ENCODE peak calls at places on chromosomes 4 and X, in four cellular contexts. S is GM06990, I is Calu3, J is psoas muscle. A is an unnamed sample.

GRCh38 chr4:168562021-168562691 is 65.3 kb downstream of the PALLD start:
- DNase-seq in J (no peak), S (no peak), I (no peak), A (no peak)

GRCh38 chrX:109954333-109954732 is 48.6 kb upstream of the TMEM164 start:
- DNase-seq in I (no peak), J (no peak), S (no peak), A (no peak)

GRCh38 chr4:94722270-94722669 is 35.5 kb upstream of the BMPR1B start:
- DNase-seq in S (no peak), J (no peak), I (no peak), A (no peak)

GRCh38 chr4:30716671-30717207 is 3.4 kb upstream of the PCDH7 start:
- DNase-seq in I (no peak), J (no peak), S (peak; percentile 64), A (peak; percentile 50)

GRCh38 chr4:78091534-78091933 is 34.4 kb downstream of the FRAS1 start:
- DNase-seq in S (no peak), I (no peak), J (no peak), A (no peak)

GRCh38 chr4:174154455-174154854 is 129.0 kb downstream of the FBXO8 start:
- DNase-seq in I (peak; percentile 1), J (no peak), S (no peak), A (peak; percentile 60)

GRCh38 chr4:173507471-173508385 is 22.3 kb downstream of the HAND2 start:
- DNase-seq in S (no peak), I (no peak), J (no peak), A (no peak)

GRCh38 chrX:32788936-32789335 is 422.4 kb downstream of the DMD start:
- DNase-seq in J (no peak), I (no peak), S (no peak), A (no peak)

GRCh38 chr4:37510626-37511025 is 175.6 kb downstream of the RELL1 start:
- DNase-seq in J (no peak), S (no peak), I (no peak), A (no peak)

GRCh38 chr4:600166-600565 is 24.1 kb upstream of the TMEM271 start:
- DNase-seq in J (no peak), S (no peak), I (no peak), A (no peak)

GRCh38 chrX:44974462-44974861 is 101.5 kb downstream of the KDM6A start:
- DNase-seq in J (no peak), S (no peak), I (peak; percentile 19), A (no peak)

GRCh38 chr4:168908093-168908492 is 102.0 kb downstream of the CBR4 start:
- DNase-seq in I (no peak), S (no peak), J (no peak), A (no peak)

GRCh38 chr4:107380836-107381438 is 339.1 kb downstream of the PAPSS1 start:
- DNase-seq in S (no peak), J (no peak), I (no peak), A (no peak)

GRCh38 chr4:61462451-61463326 is 262.6 kb downstream of the ADGRL3 start:
- DNase-seq in S (no peak), J (no peak), I (peak; percentile 6), A (no peak)

GRCh38 chr4:27005512-27006246 is 145.0 kb downstream of the STIM2 start:
- DNase-seq in S (no peak), J (no peak), I (no peak), A (no peak)

GRCh38 chr4:101441446-101441845 is 94.1 kb upstream of the PPP3CA start:
- DNase-seq in I (no peak), S (no peak), J (no peak), A (no peak)

GRCh38 chr4:66169341-66169740 is 499.1 kb upstream of the EPHA5 start:
- DNase-seq in J (no peak), I (no peak), S (no peak), A (peak; percentile 46)

GRCh38 chr4:102760645-102761477 is at the start of gene MANBA:
- DNase-seq in S (peak; percentile 89), I (peak; percentile 63), J (peak; percentile 85), A (peak; percentile 89)

GRCh38 chr4:139524062-139524631 is 31.9 kb downstream of the SETD7 start:
- DNase-seq in J (no peak), I (no peak), S (no peak), A (no peak)

GRCh38 chr4:67483868-67484602 is 61.3 kb downstream of the CENPC start:
- DNase-seq in S (no peak), I (no peak), J (no peak), A (no peak)

GRCh38 chr4:162229670-162230069 is 65.9 kb upstream of the FSTL5 start:
- DNase-seq in J (no peak), S (no peak), I (no peak), A (no peak)

GRCh38 chrX:100895365-100896075 is 21.4 kb upstream of the NOX1 start:
- DNase-seq in S (peak; percentile 15), J (no peak), I (peak; percentile 49), A (peak; percentile 16)

GRCh38 chrX:19602866-19603620 is 87.7 kb upstream of the MAP3K15 start:
- DNase-seq in I (peak; percentile 15), S (no peak), J (peak; percentile 21), A (no peak)

GRCh38 chr4:162715401-162715800 is 451.3 kb downstream of the NAF1 start:
- DNase-seq in J (no peak), S (no peak), I (no peak), A (no peak)

GRCh38 chrX:108165349-108166111 is 74.0 kb downstream of the ATG4A start:
- DNase-seq in J (no peak), I (peak; percentile 26), S (no peak), A (no peak)

GRCh38 chr4:7867701-7868429 is 71.8 kb downstream of the AFAP1 start:
- DNase-seq in J (no peak), I (no peak), S (no peak), A (no peak)

GRCh38 chr4:186500721-186501304 is 54.6 kb downstream of the MTNR1A start:
- DNase-seq in J (no peak), I (no peak), S (no peak), A (no peak)

GRCh38 chr4:79743014-79743413 is 330.0 kb downstream of the ANTXR2 start:
- DNase-seq in S (no peak), J (no peak), I (no peak), A (no peak)

A was measured in BE2C.